ENCODE peak calls at places on chromosomes 4 and X, in eight cellular contexts. M, D, Q, V, C, A, X and B are unnamed samples.

GRCh38 chrX:78098108-78098507 is 5.9 kb upstream of the PGK1 start:
- DNase-seq in Q (no peak), A (no peak), M (no peak), C (no peak), D (no peak), X (no peak), V (no peak), B (no peak)

GRCh38 chrX:68599256-68600152 is 48.0 kb upstream of the STARD8 start:
- DNase-seq in A (peak; percentile 27), X (peak; percentile 5), V (peak; percentile 37), D (no peak), C (peak; percentile 9), Q (peak; percentile 6), M (no peak), B (no peak)

GRCh38 chrX:73683236-73683859 is 120.4 kb downstream of the CHIC1 start:
- DNase-seq in A (peak; percentile 0), C (no peak), Q (no peak), V (no peak), M (no peak), X (peak; percentile 0), D (no peak), B (no peak)

GRCh38 chr4:55184600-55185523 is 59.5 kb upstream of the KDR start:
- DNase-seq in Q (no peak), C (no peak), X (peak; percentile 41), M (peak; percentile 23), A (peak; percentile 38), D (peak; percentile 3), V (peak; percentile 83), B (no peak)

GRCh38 chrX:11724122-11725017 is 33.7 kb upstream of the MSL3 start:
- DNase-seq in M (no peak), C (peak; percentile 24), V (peak; percentile 44), A (peak; percentile 39), X (peak; percentile 27), D (no peak), Q (peak; percentile 12), B (no peak)

GRCh38 chrX:138859421-138859820 is 147.9 kb upstream of the FGF13 start:
- DNase-seq in Q (no peak), X (no peak), M (no peak), C (no peak), A (no peak), D (no peak), V (no peak), B (no peak)

GRCh38 chr4:155805016-155805415 is 46.2 kb downstream of the GUCY1B1 start:
- DNase-seq in M (no peak), Q (no peak), C (no peak), D (no peak), X (peak; percentile 36), V (no peak), A (no peak), B (no peak)

GRCh38 chrX:121084903-121085611 is 37.6 kb downstream of the GLUD2 start:
- DNase-seq in V (no peak), D (no peak), X (no peak), M (no peak), Q (no peak), A (peak; percentile 9), C (no peak), B (no peak)

GRCh38 chr4:81470456-81471327 is 1.0 kb downstream of the RASGEF1B start:
- DNase-seq in X (no peak), M (peak; percentile 65), Q (peak; percentile 14), C (peak; percentile 21), V (peak; percentile 48), D (no peak), A (peak; percentile 78), B (no peak)

GRCh38 chr4:83552085-83552484 is 16.2 kb downstream of the GPAT3 start:
- DNase-seq in X (peak; percentile 79), A (no peak), D (no peak), Q (no peak), M (no peak), V (no peak), C (no peak), B (no peak)

GRCh38 chrX:106894978-106895452 is 8.1 kb downstream of the RIPPLY1 start:
- DNase-seq in X (peak; percentile 76), Q (no peak), A (peak; percentile 0), V (peak; percentile 64), M (peak; percentile 54), C (peak; percentile 72), D (no peak), B (no peak)

GRCh38 chr4:19348746-19349145 is 903.0 kb upstream of the SLIT2 start:
- DNase-seq in D (no peak), C (no peak), X (no peak), V (no peak), A (no peak), Q (no peak), M (no peak), B (no peak)

GRCh38 chr4:72326692-72327632 is 242.1 kb downstream of the ADAMTS3 start:
- DNase-seq in X (peak; percentile 42), A (peak; percentile 47), Q (peak; percentile 43), C (peak; percentile 64), M (no peak), V (peak; percentile 20), D (peak; percentile 7), B (no peak)

GRCh38 chr4:140012688-140013087 is 141.3 kb downstream of the MAML3 start:
- DNase-seq in D (no peak), V (peak; percentile 95), X (peak; percentile 86), M (peak; percentile 53), C (no peak), A (peak; percentile 69), Q (peak; percentile 50), B (no peak)

GRCh38 chr4:122632396-122633143 is 11.7 kb upstream of the IL21 start:
- DNase-seq in D (peak; percentile 15), X (no peak), A (no peak), M (no peak), V (no peak), C (no peak), Q (no peak), B (no peak)

GRCh38 chrX:17519349-17519748 is 144.3 kb downstream of the NHS start:
- DNase-seq in C (no peak), A (no peak), V (no peak), M (peak; percentile 66), D (no peak), Q (no peak), X (no peak), B (no peak)

GRCh38 chr4:61575796-61576195 is 375.7 kb downstream of the ADGRL3 start:
- DNase-seq in Q (no peak), V (no peak), C (no peak), A (no peak), X (no peak), M (no peak), D (no peak), B (no peak)

GRCh38 chr4:1973661-1974060 is 35.1 kb downstream of the NELFA start:
- DNase-seq in A (no peak), X (no peak), V (no peak), D (no peak), Q (no peak), M (no peak), C (no peak), B (no peak)

GRCh38 chr4:157128395-157128794 is 52.4 kb downstream of the GLRB start:
- DNase-seq in D (no peak), V (peak; percentile 62), X (peak; percentile 51), Q (peak; percentile 6), A (peak; percentile 2), C (peak; percentile 63), M (no peak), B (no peak)

GRCh38 chrX:53047228-53047627 is 1.4 kb upstream of the GPR173 start:
- DNase-seq in Q (no peak), X (peak; percentile 16), A (no peak), V (no peak), D (no peak), M (no peak), C (peak; percentile 16), B (no peak)

GRCh38 chr4:15649914-15650545 is 5.1 kb downstream of the FBXL5 start:
- DNase-seq in M (peak; percentile 26), Q (peak; percentile 49), V (peak; percentile 77), C (peak; percentile 57), D (peak; percentile 35), X (peak; percentile 71), A (peak; percentile 87), B (no peak)

GRCh38 chr4:8915201-8916200 is 43.9 kb upstream of the HMX1 start:
- DNase-seq in C (no peak), M (no peak), V (no peak), Q (peak; percentile 6), A (no peak), D (no peak), X (no peak), B (peak; percentile 7)